ENCODE peak calls at places on chromosome 14, in ten cellular contexts. One of them, this sample, is unnamed. For H3K4me1, the result is how much of the 10 kb centered on the place peaks cover.

GRCh38 chr14:67526676-67527459 is 6.2 kb upstream of the PLEKHH1 start:
- DNase-seq in PC-9: peak
- DNase-seq in GM23338: peak
- DNase-seq in CD8-positive, alpha-beta T cell: peak
- DNase-seq in adrenal gland: peak
- DNase-seq in OCI-LY7: peak
- DNase-seq in A549: peak
- DNase-seq in hepatocyte: peak
- DNase-seq in RWPE2: no peak
- DNase-seq in ovary: no peak
- DNase-seq in this sample: peak

GRCh38 chr14:105019861-105020814 is 745 bp downstream of the CDCA4 start:
- DNase-seq in hepatocyte: peak
- DNase-seq in ovary: peak
- DNase-seq in OCI-LY7: peak
- DNase-seq in PC-9: no peak
- DNase-seq in adrenal gland: no peak
- DNase-seq in CD8-positive, alpha-beta T cell: peak
- DNase-seq in GM23338: peak
- DNase-seq in A549: no peak
- DNase-seq in RWPE2: no peak
- DNase-seq in this sample: peak

GRCh38 chr14:73261520-73262426 is 24.5 kb downstream of the PAPLN start:
- DNase-seq in hepatocyte: no peak
- DNase-seq in GM23338: no peak
- DNase-seq in adrenal gland: no peak
- DNase-seq in PC-9: no peak
- DNase-seq in RWPE2: no peak
- DNase-seq in ovary: peak
- DNase-seq in A549: no peak
- DNase-seq in CD8-positive, alpha-beta T cell: no peak
- DNase-seq in OCI-LY7: no peak
- DNase-seq in this sample: no peak

GRCh38 chr14:50677527-50678063 is 9.5 kb upstream of the SAV1 start:
- DNase-seq in adrenal gland: no peak
- DNase-seq in A549: no peak
- DNase-seq in CD8-positive, alpha-beta T cell: no peak
- DNase-seq in ovary: no peak
- DNase-seq in GM23338: no peak
- DNase-seq in OCI-LY7: peak
- DNase-seq in PC-9: peak
- DNase-seq in hepatocyte: no peak
- DNase-seq in RWPE2: no peak
- DNase-seq in this sample: no peak

GRCh38 chr14:95531473-95531872 is 3.4 kb upstream of the GLRX5 start:
- DNase-seq in hepatocyte: no peak
- DNase-seq in GM23338: no peak
- DNase-seq in PC-9: peak
- DNase-seq in ovary: no peak
- DNase-seq in CD8-positive, alpha-beta T cell: no peak
- DNase-seq in RWPE2: peak
- DNase-seq in OCI-LY7: no peak
- DNase-seq in A549: no peak
- DNase-seq in adrenal gland: no peak
- DNase-seq in this sample: no peak

GRCh38 chr14:67577909-67578749 is 21.9 kb downstream of the PIGH start:
- DNase-seq in OCI-LY7: no peak
- DNase-seq in CD8-positive, alpha-beta T cell: no peak
- DNase-seq in adrenal gland: no peak
- DNase-seq in hepatocyte: no peak
- DNase-seq in GM23338: no peak
- DNase-seq in RWPE2: peak
- DNase-seq in PC-9: no peak
- DNase-seq in A549: no peak
- DNase-seq in ovary: no peak
- DNase-seq in this sample: no peak

GRCh38 chr14:36339817-36340216 is 19.4 kb upstream of the MBIP start:
- DNase-seq in RWPE2: no peak
- DNase-seq in adrenal gland: no peak
- DNase-seq in ovary: no peak
- DNase-seq in OCI-LY7: no peak
- DNase-seq in PC-9: no peak
- DNase-seq in hepatocyte: no peak
- DNase-seq in A549: no peak
- DNase-seq in GM23338: no peak
- DNase-seq in CD8-positive, alpha-beta T cell: no peak
- DNase-seq in this sample: no peak

GRCh38 chr14:51513281-51513680 is 138.4 kb upstream of the FRMD6 start:
- DNase-seq in CD8-positive, alpha-beta T cell: no peak
- DNase-seq in OCI-LY7: no peak
- DNase-seq in PC-9: no peak
- DNase-seq in hepatocyte: no peak
- DNase-seq in ovary: no peak
- DNase-seq in adrenal gland: no peak
- DNase-seq in GM23338: no peak
- DNase-seq in A549: no peak
- DNase-seq in RWPE2: no peak
- DNase-seq in this sample: no peak

GRCh38 chr14:89255012-89255411 is 162.0 kb downstream of the FOXN3 start:
- DNase-seq in RWPE2: no peak
- DNase-seq in ovary: no peak
- DNase-seq in GM23338: no peak
- DNase-seq in OCI-LY7: no peak
- DNase-seq in hepatocyte: no peak
- DNase-seq in CD8-positive, alpha-beta T cell: no peak
- DNase-seq in A549: no peak
- DNase-seq in PC-9: no peak
- DNase-seq in adrenal gland: no peak
- DNase-seq in this sample: no peak

GRCh38 chr14:89251066-89251465 is 166.0 kb downstream of the FOXN3 start:
- DNase-seq in OCI-LY7: no peak
- DNase-seq in hepatocyte: no peak
- DNase-seq in adrenal gland: no peak
- DNase-seq in PC-9: no peak
- DNase-seq in A549: no peak
- DNase-seq in ovary: no peak
- DNase-seq in GM23338: peak
- DNase-seq in RWPE2: no peak
- DNase-seq in CD8-positive, alpha-beta T cell: no peak
- DNase-seq in this sample: no peak

GRCh38 chr14:89254201-89254919 is 162.7 kb downstream of the FOXN3 start:
- DNase-seq in RWPE2: no peak
- DNase-seq in ovary: no peak
- DNase-seq in GM23338: no peak
- DNase-seq in A549: no peak
- DNase-seq in hepatocyte: no peak
- DNase-seq in adrenal gland: no peak
- DNase-seq in PC-9: no peak
- DNase-seq in CD8-positive, alpha-beta T cell: no peak
- DNase-seq in OCI-LY7: no peak
- DNase-seq in this sample: no peak

GRCh38 chr14:89255852-89256251 is 161.2 kb downstream of the FOXN3 start:
- DNase-seq in RWPE2: no peak
- DNase-seq in adrenal gland: no peak
- DNase-seq in OCI-LY7: no peak
- DNase-seq in hepatocyte: no peak
- DNase-seq in ovary: no peak
- DNase-seq in CD8-positive, alpha-beta T cell: no peak
- DNase-seq in PC-9: no peak
- DNase-seq in GM23338: no peak
- DNase-seq in A549: no peak
- DNase-seq in this sample: no peak

DNA sequence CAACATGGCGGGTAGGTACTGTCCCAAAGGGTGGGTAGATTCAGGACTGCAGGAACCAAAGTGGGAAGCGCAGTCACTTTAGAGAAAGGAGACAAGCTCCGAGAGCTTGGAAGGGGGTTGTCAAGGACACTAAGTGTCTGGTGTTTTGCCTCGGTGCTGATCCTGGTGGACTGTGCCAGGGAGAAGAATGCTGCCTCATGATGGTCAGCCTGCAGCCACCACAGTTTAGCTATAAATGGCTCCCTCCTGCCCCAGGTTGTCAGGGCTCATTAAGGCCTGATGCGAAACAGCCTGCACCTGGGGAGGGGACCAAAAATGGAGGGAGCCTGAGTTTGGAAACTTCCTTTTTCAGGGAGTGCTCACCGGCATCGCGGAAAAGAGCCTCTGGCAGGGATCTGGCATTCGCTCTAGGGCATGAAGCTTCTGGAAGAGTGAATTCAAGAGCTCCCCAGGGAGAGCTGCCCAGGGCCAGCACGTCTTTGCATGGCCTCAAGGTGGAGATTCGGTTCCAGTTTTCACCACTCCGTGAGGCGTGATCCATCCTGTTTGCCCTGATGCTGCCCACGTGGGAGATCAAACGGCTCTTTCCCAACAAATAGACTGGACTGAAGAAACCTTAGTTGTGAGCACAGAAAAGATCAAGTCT is 164.0 kb downstream of the FOXN3 start:
- DNase-seq in hepatocyte: no peak
- DNase-seq in PC-9: no peak
- DNase-seq in OCI-LY7: no peak
- DNase-seq in A549: no peak
- DNase-seq in adrenal gland: no peak
- DNase-seq in ovary: no peak
- DNase-seq in GM23338: peak
- DNase-seq in RWPE2: no peak
- DNase-seq in CD8-positive, alpha-beta T cell: no peak
- DNase-seq in this sample: no peak
- TF ChIP-seq CTCF in hepatocyte: no peak
- TF ChIP-seq CTCF in PC-9: no peak
- TF ChIP-seq CTCF in OCI-LY7: no peak
- TF ChIP-seq CTCF in A549: no peak
- TF ChIP-seq CTCF in adrenal gland: no peak
- TF ChIP-seq CTCF in ovary: no peak
- TF ChIP-seq CTCF in GM23338: peak
- TF ChIP-seq CTCF in RWPE2: peak
- TF ChIP-seq CTCF in CD8-positive, alpha-beta T cell: no peak
- TF ChIP-seq CTCF in this sample: no peak

GRCh38 chr14:60093088-60093487 is 1.4 kb downstream of the PCNX4 start:
- DNase-seq in CD8-positive, alpha-beta T cell: no peak
- DNase-seq in A549: no peak
- DNase-seq in hepatocyte: no peak
- DNase-seq in OCI-LY7: no peak
- DNase-seq in ovary: no peak
- DNase-seq in PC-9: no peak
- DNase-seq in adrenal gland: no peak
- DNase-seq in RWPE2: no peak
- DNase-seq in GM23338: no peak
- DNase-seq in this sample: no peak
- H3K4me1 ChIP-seq in CD8-positive, alpha-beta T cell: under half
- H3K4me1 ChIP-seq in A549: under half
- H3K4me1 ChIP-seq in hepatocyte: under half
- H3K4me1 ChIP-seq in OCI-LY7: under half
- H3K4me1 ChIP-seq in ovary: under half
- H3K4me1 ChIP-seq in PC-9: under half
- H3K4me1 ChIP-seq in adrenal gland: under half
- H3K4me1 ChIP-seq in RWPE2: under half
- H3K4me1 ChIP-seq in GM23338: under half
- H3K4me1 ChIP-seq in this sample: under half

GRCh38 chr14:81511110-81511900 is 22.3 kb downstream of the SEL1L start:
- DNase-seq in adrenal gland: no peak
- DNase-seq in GM23338: no peak
- DNase-seq in A549: no peak
- DNase-seq in OCI-LY7: no peak
- DNase-seq in PC-9: no peak
- DNase-seq in hepatocyte: no peak
- DNase-seq in RWPE2: no peak
- DNase-seq in CD8-positive, alpha-beta T cell: no peak
- DNase-seq in ovary: no peak
- DNase-seq in this sample: no peak

GRCh38 chr14:81504864-81505263 is 28.8 kb downstream of the SEL1L start:
- DNase-seq in ovary: no peak
- DNase-seq in CD8-positive, alpha-beta T cell: no peak
- DNase-seq in A549: no peak
- DNase-seq in OCI-LY7: no peak
- DNase-seq in GM23338: no peak
- DNase-seq in hepatocyte: no peak
- DNase-seq in PC-9: no peak
- DNase-seq in adrenal gland: no peak
- DNase-seq in RWPE2: no peak
- DNase-seq in this sample: no peak

GRCh38 chr14:81509321-81509720 is 24.3 kb downstream of the SEL1L start:
- DNase-seq in GM23338: no peak
- DNase-seq in PC-9: no peak
- DNase-seq in RWPE2: no peak
- DNase-seq in hepatocyte: no peak
- DNase-seq in OCI-LY7: no peak
- DNase-seq in adrenal gland: no peak
- DNase-seq in ovary: no peak
- DNase-seq in A549: no peak
- DNase-seq in CD8-positive, alpha-beta T cell: no peak
- DNase-seq in this sample: no peak

GRCh38 chr14:81506512-81506911 is 27.1 kb downstream of the SEL1L start:
- DNase-seq in OCI-LY7: no peak
- DNase-seq in A549: no peak
- DNase-seq in adrenal gland: no peak
- DNase-seq in ovary: no peak
- DNase-seq in RWPE2: no peak
- DNase-seq in CD8-positive, alpha-beta T cell: no peak
- DNase-seq in GM23338: no peak
- DNase-seq in PC-9: no peak
- DNase-seq in hepatocyte: peak
- DNase-seq in this sample: no peak

DNA sequence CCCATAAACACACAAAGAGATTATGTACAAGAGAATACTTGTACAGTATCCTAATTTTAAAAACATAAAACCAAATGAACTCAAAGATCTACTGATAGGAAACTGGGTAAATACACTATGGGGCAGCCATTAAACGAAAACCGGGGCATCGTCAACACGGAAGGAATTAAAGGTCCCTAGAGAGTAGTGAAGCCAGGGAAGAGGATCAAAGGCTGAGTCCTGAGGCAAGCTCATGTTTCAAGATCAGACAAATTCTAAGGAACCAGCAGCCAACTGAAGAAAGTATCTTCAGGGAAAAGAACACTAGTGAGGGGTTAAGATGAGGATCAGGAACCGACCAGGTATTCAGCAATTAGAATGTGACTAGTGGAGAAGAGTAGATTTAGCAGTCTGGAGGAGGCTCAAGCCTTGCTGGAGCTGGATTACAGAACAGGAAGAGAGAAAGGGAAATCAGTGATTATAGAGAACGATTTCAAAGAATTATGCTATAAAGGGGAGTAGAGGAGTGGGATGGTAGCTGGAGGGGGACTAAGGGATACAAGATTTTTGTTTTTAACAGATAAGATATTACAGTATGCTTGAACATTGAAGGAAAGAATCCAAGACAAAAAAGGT is 23.7 kb downstream of the SEL1L start:
- DNase-seq in adrenal gland: no peak
- DNase-seq in ovary: no peak
- DNase-seq in PC-9: no peak
- DNase-seq in GM23338: peak
- DNase-seq in OCI-LY7: no peak
- DNase-seq in RWPE2: no peak
- DNase-seq in CD8-positive, alpha-beta T cell: no peak
- DNase-seq in hepatocyte: no peak
- DNase-seq in A549: no peak
- DNase-seq in this sample: no peak
- H3K27ac ChIP-seq in adrenal gland: no peak
- H3K27ac ChIP-seq in ovary: no peak
- H3K27ac ChIP-seq in PC-9: no peak
- H3K27ac ChIP-seq in GM23338: no peak
- H3K27ac ChIP-seq in OCI-LY7: no peak
- H3K27ac ChIP-seq in RWPE2: no peak
- H3K27ac ChIP-seq in CD8-positive, alpha-beta T cell: no peak
- H3K27ac ChIP-seq in hepatocyte: peak
- H3K27ac ChIP-seq in A549: no peak
- H3K27ac ChIP-seq in this sample: no peak

GRCh38 chr14:24212924-24213865 is at the start of gene CHMP4A:
- DNase-seq in GM23338: peak
- DNase-seq in CD8-positive, alpha-beta T cell: peak
- DNase-seq in hepatocyte: peak
- DNase-seq in ovary: peak
- DNase-seq in PC-9: peak
- DNase-seq in A549: peak
- DNase-seq in RWPE2: peak
- DNase-seq in OCI-LY7: peak
- DNase-seq in adrenal gland: peak
- DNase-seq in this sample: peak
- TF ChIP-seq CTCF in GM23338: peak
- TF ChIP-seq CTCF in CD8-positive, alpha-beta T cell: no peak
- TF ChIP-seq CTCF in hepatocyte: peak
- TF ChIP-seq CTCF in ovary: no peak
- TF ChIP-seq CTCF in PC-9: no peak
- TF ChIP-seq CTCF in A549: no peak
- TF ChIP-seq CTCF in RWPE2: no peak
- TF ChIP-seq CTCF in OCI-LY7: no peak
- TF ChIP-seq CTCF in adrenal gland: no peak
- TF ChIP-seq CTCF in this sample: peak